ENCODE peak calls at places on chromosomes 11 and 22, in six cellular contexts. K is glutamatergic neuron; C is activated CD4-positive, alpha-beta T cell treated with anti-CD3 and anti-CD28 coated beads, Interleukin-2, amount 10 ng/mL, durations not matched to agents 7 days and 5 days; G is ELR; Q is mammary epithelial cell; E is dorsolateral prefrontal cortex. B is an unnamed sample.

GRCh38 chr22:38139901-38140300 is 29.4 kb upstream of the BAIAP2L2 start:
- DNase-seq in K (no peak), E (no peak), C (no peak), G (no peak), Q (no peak), B (no peak)

GRCh38 chr22:49586244-49586748 is 241.4 kb downstream of the BRD1 start:
- DNase-seq in Q (no peak), C (no peak), K (no peak), E (no peak), G (no peak), B (no peak)

GRCh38 chr11:9861860-9862725 is 198.2 kb downstream of the SWAP70 start:
- DNase-seq in K (peak), Q (peak), E (peak), C (peak), G (peak), B (peak)

GRCh38 chr11:73869234-73869949 is 7.3 kb downstream of the COA4 start:
- DNase-seq in K (no peak), G (peak), C (no peak), E (no peak), Q (no peak), B (no peak)

GRCh38 chr11:130439160-130439519 is 9.3 kb upstream of the ADAMTS15 start:
- DNase-seq in G (no peak), E (no peak), Q (no peak), K (no peak), C (peak), B (no peak)

GRCh38 chr11:116930177-116930576 is 92.8 kb upstream of the APOA1 start:
- DNase-seq in G (no peak), K (no peak), Q (peak), E (no peak), C (peak), B (no peak)

GRCh38 chr22:17712441-17712840 is 61.8 kb downstream of the BID start:
- DNase-seq in G (peak), C (no peak), K (no peak), E (no peak), Q (no peak), B (no peak)

GRCh38 chr11:77506857-77507256 is 33.0 kb upstream of the PAK1 start:
- DNase-seq in K (no peak), Q (peak), E (no peak), C (no peak), G (peak), B (no peak)

GRCh38 chr11:112016088-112016764 is 9.0 kb upstream of the DLAT start:
- DNase-seq in Q (no peak), K (no peak), E (no peak), G (no peak), C (no peak), B (no peak)

GRCh38 chr11:69819109-69819490 is at the start of gene FGF3:
- DNase-seq in E (no peak), Q (no peak), G (no peak), C (no peak), K (no peak), B (no peak)

GRCh38 chr11:119299416-119299815 is 17.5 kb downstream of the MCAM start:
- DNase-seq in Q (no peak), C (no peak), E (no peak), G (no peak), K (no peak), B (no peak)

GRCh38 chr11:26764825-26765224 is 43.0 kb upstream of the SLC5A12 start:
- DNase-seq in K (no peak), E (no peak), Q (no peak), G (no peak), C (no peak), B (no peak)

GRCh38 chr22:37378642-37379058 is 48.6 kb downstream of the ELFN2 start:
- DNase-seq in E (no peak), C (no peak), K (no peak), G (peak), Q (no peak), B (no peak)

GRCh38 chr11:126704144-126704543 is 296.4 kb downstream of the KIRREL3 start:
- DNase-seq in E (no peak), K (no peak), C (no peak), G (no peak), Q (no peak), B (no peak)

GRCh38 chr22:30763815-30764686 is 69.4 kb downstream of the OSBP2 start:
- DNase-seq in C (peak), Q (peak), E (peak), G (peak), K (peak), B (peak)

GRCh38 chr22:20011993-20012740 is 4.5 kb downstream of the ARVCF start:
- DNase-seq in K (no peak), G (no peak), E (no peak), Q (no peak), C (no peak), B (no peak)

B was measured in retina.